ENCODE peak calls at places on chromosomes 4 and X, in five cellular contexts. I is A549, M is GM23338, K is HepG2, L is K562. O is an unnamed sample.

GRCh38 chrX:26908218-26908617 is 554.9 kb downstream of the PPP4R3C start:
- DNase-seq in I (no peak), M (no peak), L (no peak), K (no peak), O (no peak)

GRCh38 chrX:155068165-155068564 is 2.8 kb downstream of the CMC4 start:
- DNase-seq in I (peak; percentile 60), K (peak; percentile 46), M (no peak), L (no peak), O (no peak)

GRCh38 chr4:151202381-151202780 is 74.6 kb upstream of the PRSS48 start:
- DNase-seq in M (no peak), K (no peak), L (no peak), I (no peak), O (no peak)

GRCh38 chrX:3415011-3415410 is 68.6 kb upstream of the MXRA5 start:
- DNase-seq in L (no peak), I (no peak), M (no peak), K (no peak), O (no peak)

GRCh38 chr4:3338976-3339531 is 46.2 kb downstream of the RGS12 start:
- DNase-seq in M (no peak), K (no peak), I (no peak), L (no peak), O (no peak)

GRCh38 chr4:76611164-76611563 is 176.1 kb downstream of the SHROOM3 start:
- DNase-seq in M (peak; percentile 23), K (no peak), I (no peak), L (no peak), O (no peak)

GRCh38 chr4:80219301-80220025 is 22.2 kb downstream of the PRDM8 start:
- DNase-seq in I (no peak), K (no peak), M (peak; percentile 50), L (no peak), O (no peak)

GRCh38 chrX:97547873-97548578 is 664.3 kb downstream of the RPA4 start:
- DNase-seq in M (no peak), L (no peak), I (no peak), K (peak; percentile 20), O (no peak)

GRCh38 chrX:15142084-15142715 is 127.7 kb downstream of the ASB9 start:
- DNase-seq in K (peak; percentile 1), I (no peak), M (no peak), L (no peak), O (no peak)

GRCh38 chrX:111129949-111130348 is 34.0 kb downstream of the PAK3 start:
- DNase-seq in K (no peak), I (no peak), L (no peak), M (no peak), O (no peak)

GRCh38 chr4:177455591-177455990 is 13.4 kb upstream of the AGA start:
- DNase-seq in L (no peak), I (no peak), K (no peak), M (no peak), O (no peak)

GRCh38 chrX:80667967-80668366 is 141.7 kb downstream of the BRWD3 start:
- DNase-seq in K (no peak), L (no peak), M (no peak), I (no peak), O (no peak)

GRCh38 chr4:76950052-76950845 is 697 bp downstream of the SEPTIN11 start:
- DNase-seq in L (peak; percentile 59), M (peak; percentile 35), I (peak; percentile 19), K (peak; percentile 25), O (no peak)

GRCh38 chr4:152862608-152863007 is 73.5 kb upstream of the FHDC1 start:
- DNase-seq in M (no peak), I (no peak), L (no peak), K (no peak), O (no peak)

GRCh38 chr4:80228460-80228859 is 31.2 kb downstream of the PRDM8 start:
- DNase-seq in M (no peak), L (no peak), K (no peak), I (no peak), O (no peak)

GRCh38 chrX:30635630-30636029 is 17.6 kb upstream of the GK start:
- DNase-seq in I (no peak), K (no peak), M (peak; percentile 18), L (peak; percentile 12), O (no peak)

GRCh38 chrX:136708348-136708747 is 60.4 kb downstream of the CD40LG start:
- DNase-seq in L (peak; percentile 8), K (no peak), I (peak; percentile 6), M (no peak), O (no peak)

GRCh38 chrX:136616987-136617685 is 30.8 kb upstream of the CD40LG start:
- DNase-seq in K (no peak), M (no peak), L (no peak), I (no peak), O (no peak)

GRCh38 chr4:23956601-23957364 is 66.9 kb upstream of the PPARGC1A start:
- DNase-seq in K (no peak), I (no peak), M (no peak), L (no peak), O (no peak)

GRCh38 chr4:11151500-11151899 is 277.2 kb downstream of the HS3ST1 start:
- DNase-seq in M (no peak), K (no peak), L (no peak), I (no peak), O (no peak)

GRCh38 chr4:88736264-88736663 is 38.6 kb upstream of the NAP1L5 start:
- DNase-seq in K (no peak), M (no peak), I (no peak), L (no peak), O (no peak)

GRCh38 chr4:6375620-6376295 is 96.7 kb downstream of the PPP2R2C start:
- DNase-seq in L (no peak), I (no peak), K (no peak), M (no peak), O (no peak)
- TF ChIP-seq REST in L (no peak), I (no peak), K (no peak), M (no peak), O (no peak)

GRCh38 chrX:78106651-78106986 is 2.6 kb downstream of the PGK1 start:
- DNase-seq in I (no peak), L (no peak), K (no peak), M (no peak), O (no peak)
- TF ChIP-seq CTCF in I (no peak), L (no peak), K (no peak), M (no peak), O (no peak)

GRCh38 chr4:1010522-1011021 is 854 bp upstream of the FGFRL1 start:
- DNase-seq in M (peak; percentile 40), I (peak; percentile 83), L (peak; percentile 9), K (no peak), O (no peak)
- H3K27ac ChIP-seq in M (no peak overlapping the region), I (peak overlapping the region; percentile 61), L (no peak overlapping the region), K (no peak overlapping the region), O (no peak overlapping the region)

GRCh38 chrX:22665818-22666217 is 333.9 kb upstream of the DDX53 start:
- DNase-seq in K (no peak), M (no peak), L (no peak), I (no peak), O (no peak)

GRCh38 chrX:22664826-22665225 is 334.9 kb upstream of the DDX53 start:
- DNase-seq in I (no peak), M (no peak), K (no peak), L (no peak), O (no peak)

GRCh38 chrX:22662776-22663175 is 337.0 kb upstream of the DDX53 start:
- DNase-seq in I (no peak), L (no peak), K (no peak), M (no peak), O (no peak)

GRCh38 chrX:22660756-22661155 is 339.0 kb upstream of the DDX53 start:
- DNase-seq in K (no peak), L (no peak), I (no peak), M (no peak), O (no peak)

DNA sequence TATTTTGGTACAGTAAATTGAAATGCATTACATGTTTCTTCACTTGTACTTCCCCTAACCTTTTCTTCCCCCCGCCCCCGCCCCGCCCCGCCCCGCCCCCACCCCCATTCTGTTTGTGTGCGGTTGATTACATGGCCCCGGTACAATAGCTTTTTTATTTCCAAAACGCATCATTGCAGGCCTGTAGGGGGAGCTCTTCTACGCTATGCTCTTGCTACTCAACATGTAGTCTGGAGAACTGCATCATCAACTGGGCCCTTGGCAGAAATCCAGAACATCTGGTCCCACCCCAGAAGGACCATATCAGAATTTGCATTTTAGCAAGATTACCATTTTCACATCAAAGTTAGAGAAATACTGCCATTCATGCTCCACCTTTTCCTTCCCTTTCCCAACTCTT is 333.3 kb upstream of the DDX53 start:
- DNase-seq in M (peak; percentile 73), K (peak; percentile 12), L (peak; percentile 49), I (peak; percentile 40), O (no peak)
- TF ChIP-seq REST in M (no peak), K (no peak), L (no peak), I (no peak), O (no peak)

GRCh38 chr4:7867701-7868429 is 71.8 kb downstream of the AFAP1 start:
- DNase-seq in L (no peak), K (no peak), M (no peak), I (peak; percentile 46), O (no peak)

GRCh38 chr4:7867191-7867590 is 72.5 kb downstream of the AFAP1 start:
- DNase-seq in L (no peak), M (no peak), K (no peak), I (no peak), O (no peak)

GRCh38 chr4:7871356-7871755 is 68.3 kb downstream of the AFAP1 start:
- DNase-seq in M (no peak), L (no peak), I (no peak), K (no peak), O (no peak)

GRCh38 chr4:7868430-7868775 is 71.3 kb downstream of the AFAP1 start:
- DNase-seq in M (no peak), L (no peak), I (no peak), K (no peak), O (no peak)

GRCh38 chr4:7868892-7869471 is 70.7 kb downstream of the AFAP1 start:
- DNase-seq in K (no peak), I (no peak), M (no peak), L (no peak), O (no peak)
- TF ChIP-seq CTCF in K (no peak), I (no peak), M (no peak), L (no peak), O (no peak)

GRCh38 chr4:54082168-54082567 is 17.8 kb upstream of the CHIC2 start:
- DNase-seq in K (peak; percentile 95), I (peak; percentile 90), L (no peak), M (no peak), O (peak; percentile 97)

GRCh38 chr4:54073481-54073880 is 9.1 kb upstream of the CHIC2 start:
- DNase-seq in K (no peak), L (no peak), M (no peak), I (no peak), O (no peak)

GRCh38 chr4:54076673-54077072 is 12.3 kb upstream of the CHIC2 start:
- DNase-seq in L (no peak), M (no peak), K (no peak), I (no peak), O (no peak)

GRCh38 chr4:54077812-54078211 is 13.4 kb upstream of the CHIC2 start:
- DNase-seq in M (no peak), K (no peak), I (no peak), L (no peak), O (no peak)
- H3K27ac ChIP-seq in M (no peak overlapping the region), K (no peak overlapping the region), I (no peak overlapping the region), L (no peak overlapping the region), O (no peak overlapping the region)

GRCh38 chr4:82524570-82525152 is 37.1 kb downstream of the TMEM150C start:
- DNase-seq in M (peak; percentile 45), I (no peak), K (peak; percentile 54), L (no peak), O (no peak)
- TF ChIP-seq REST in M (no peak), I (no peak), K (no peak), L (no peak), O (no peak)